ENCODE peak calls at places on chromosomes 11 and 22, in nine cellular contexts. X, Q, J, U, T, L, H, R and E are unnamed samples.

GRCh38 chr11:67631427-67631826 is 1.7 kb upstream of the NUDT8 start:
- DNase-seq in X (no peak), Q (no peak), J (no peak), U (no peak), T (no peak), L (peak; percentile 29), H (peak; percentile 51), R (no peak), E (peak; percentile 73)

GRCh38 chr22:47072642-47072967 is 310.2 kb downstream of the TBC1D22A start:
- DNase-seq in X (no peak), Q (no peak), J (no peak), U (no peak), T (no peak), L (no peak), H (peak; percentile 37), R (no peak), E (peak; percentile 33)

GRCh38 chr11:116096596-116096995 is 592.4 kb upstream of the CADM1 start:
- DNase-seq in X (no peak), Q (no peak), J (no peak), U (no peak), T (no peak), L (no peak), H (no peak), R (peak; percentile 6), E (no peak)

GRCh38 chr22:27080191-27080590 is 422.8 kb downstream of the MIAT start:
- DNase-seq in X (no peak), Q (no peak), J (no peak), U (no peak), T (no peak), L (no peak), H (no peak), R (no peak), E (no peak)

GRCh38 chr11:19553683-19554333 is 158.8 kb upstream of the NAV2 start:
- DNase-seq in X (peak; percentile 88), Q (peak; percentile 62), J (peak; percentile 57), U (peak; percentile 49), T (peak; percentile 89), L (peak; percentile 85), H (peak; percentile 81), R (peak; percentile 92), E (peak; percentile 82)

GRCh38 chr11:102341844-102342318 is 5.1 kb upstream of the BIRC2 start:
- DNase-seq in X (peak; percentile 90), Q (peak; percentile 87), J (peak; percentile 68), U (peak; percentile 78), T (peak; percentile 77), L (peak; percentile 74), H (peak; percentile 87), R (peak; percentile 92), E (peak; percentile 78)

GRCh38 chr11:88596786-88597185 is 259.2 kb upstream of the CTSC start:
- DNase-seq in X (no peak), Q (no peak), J (no peak), U (no peak), T (no peak), L (no peak), H (no peak), R (no peak), E (no peak)

GRCh38 chr11:71118671-71119250 is 133.6 kb downstream of the SHANK2 start:
- DNase-seq in X (no peak), Q (no peak), J (no peak), U (no peak), T (no peak), L (no peak), H (no peak), R (no peak), E (no peak)

DNA sequence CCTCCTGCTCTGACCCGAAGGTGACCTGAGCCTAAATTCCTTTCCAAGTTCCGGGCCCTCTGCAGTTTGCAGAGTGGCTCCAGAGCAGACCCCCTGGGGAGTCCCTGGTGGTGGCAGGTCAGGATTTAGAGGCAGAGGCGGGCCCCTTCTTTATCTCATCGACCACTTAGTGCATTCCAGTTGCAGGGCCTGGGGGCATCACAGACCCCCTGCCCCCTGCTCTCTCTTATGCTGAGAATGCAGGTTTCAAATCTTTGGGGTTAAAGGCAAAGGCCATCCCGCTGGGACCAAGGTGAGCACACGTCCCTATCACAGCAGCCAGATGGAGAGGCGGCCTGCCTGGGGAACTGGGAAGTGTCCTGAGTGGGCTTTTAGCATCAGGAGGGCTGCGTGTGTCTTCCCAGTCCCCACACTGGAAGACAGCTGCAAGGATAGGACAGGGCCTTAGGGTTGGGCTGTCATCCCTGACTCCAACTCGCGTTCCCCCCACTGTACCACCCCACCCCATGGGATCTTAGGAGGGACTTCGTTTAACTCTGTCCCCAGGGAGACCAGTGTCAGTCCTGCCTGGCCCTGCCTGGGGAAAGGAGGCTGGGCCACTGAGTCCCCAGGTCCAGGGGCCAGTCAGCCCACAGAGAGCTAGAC is 11.3 kb downstream of the DERL3 start:
- DNase-seq in X (no peak), Q (no peak), J (no peak), U (no peak), T (no peak), L (no peak), H (peak; percentile 35), R (no peak), E (no peak)
- H3K4me1 ChIP-seq in X (peaks cover 26% of the 10 kb centered on the region), Q (peaks cover 12% of the 10 kb centered on the region), J (no peaks in the 10 kb centered on the region), U (peaks cover 24% of the 10 kb centered on the region), T (no peaks in the 10 kb centered on the region), L (peaks cover 46% of the 10 kb centered on the region), H (no peaks in the 10 kb centered on the region), R (peaks cover 9% of the 10 kb centered on the region), E (no peaks in the 10 kb centered on the region)

GRCh38 chr22:23144926-23145906 is at the start of gene RAB36:
- DNase-seq in X (peak; percentile 100), Q (peak; percentile 98), J (peak; percentile 90), U (peak; percentile 98), T (peak; percentile 96), L (peak; percentile 97), H (peak; percentile 94), R (peak; percentile 100), E (peak; percentile 98)
- TF ChIP-seq POLR2A in X (no peak), Q (peak; percentile 65), J (peak; percentile 48), U (peak; percentile 38), T (no peak), L (no peak), H (no peak), R (no peak), E (peak; percentile 30)

GRCh38 chr22:30086496-30086895 is 6.2 kb downstream of the HORMAD2 start:
- DNase-seq in X (no peak), Q (no peak), J (no peak), U (no peak), T (no peak), L (no peak), H (no peak), R (no peak), E (no peak)

GRCh38 chr22:30092686-30093085 is 12.4 kb downstream of the HORMAD2 start:
- DNase-seq in X (no peak), Q (no peak), J (no peak), U (no peak), T (no peak), L (no peak), H (no peak), R (no peak), E (no peak)

GRCh38 chr22:30089655-30089974 is 9.4 kb downstream of the HORMAD2 start:
- DNase-seq in X (no peak), Q (no peak), J (no peak), U (no peak), T (no peak), L (no peak), H (no peak), R (no peak), E (no peak)

GRCh38 chr22:30087611-30088010 is 7.3 kb downstream of the HORMAD2 start:
- DNase-seq in X (no peak), Q (no peak), J (no peak), U (no peak), T (no peak), L (no peak), H (no peak), R (no peak), E (no peak)

GRCh38 chr22:30088468-30088867 is 8.2 kb downstream of the HORMAD2 start:
- DNase-seq in X (no peak), Q (no peak), J (no peak), U (no peak), T (no peak), L (no peak), H (no peak), R (no peak), E (no peak)
- H3K4me3 ChIP-seq in X (no peak overlapping the region), Q (no peak overlapping the region), J (no peak overlapping the region), U (no peak overlapping the region), T (no peak overlapping the region), L (no peak overlapping the region), H (no peak overlapping the region), R (no peak overlapping the region), E (no peak overlapping the region)

DNA sequence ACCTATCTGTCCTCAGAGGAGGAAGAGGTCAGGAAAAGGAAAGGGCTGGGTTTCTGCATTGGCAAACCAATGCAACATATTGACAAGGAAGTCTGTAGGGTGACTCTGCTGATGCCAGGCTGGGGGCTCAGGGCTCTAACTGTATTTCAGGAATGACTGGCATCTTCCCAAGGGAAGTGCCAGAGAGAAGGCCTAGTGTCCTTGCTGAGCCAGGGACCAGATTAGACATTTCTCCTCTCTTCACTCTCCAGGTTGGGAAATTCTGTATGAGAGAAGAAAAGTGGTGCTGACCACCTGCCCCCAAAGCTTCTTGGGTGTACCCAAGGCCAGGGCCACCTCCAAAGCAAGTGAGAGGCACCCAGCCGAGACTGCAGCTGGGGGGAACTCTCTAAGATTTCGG is 27.2 kb downstream of the GRIK4 start:
- DNase-seq in X (no peak), Q (no peak), J (no peak), U (no peak), T (no peak), L (no peak), H (no peak), R (no peak), E (no peak)
- H3K4me1 ChIP-seq in X (no peaks in the 10 kb centered on the region), Q (peaks cover 3% of the 10 kb centered on the region), J (no peaks in the 10 kb centered on the region), U (peaks cover 25% of the 10 kb centered on the region), T (no peaks in the 10 kb centered on the region), L (no peaks in the 10 kb centered on the region), H (no peaks in the 10 kb centered on the region), R (no peaks in the 10 kb centered on the region), E (no peaks in the 10 kb centered on the region)

GRCh38 chr22:35399678-35400334 is at the start of gene MCM5:
- DNase-seq in X (peak; percentile 99), Q (peak; percentile 96), J (peak; percentile 94), U (peak; percentile 94), T (peak; percentile 97), L (peak; percentile 98), H (peak; percentile 98), R (peak; percentile 99), E (peak; percentile 97)
- TF ChIP-seq POLR2A in X (no peak), Q (peak; percentile 68), J (no peak), U (peak; percentile 53), T (no peak), L (no peak), H (no peak), R (no peak), E (no peak)

GRCh38 chr11:76152086-76152658 is 54.1 kb downstream of the WNT11 start:
- DNase-seq in X (peak; percentile 93), Q (peak; percentile 65), J (peak; percentile 93), U (peak; percentile 70), T (peak; percentile 90), L (peak; percentile 93), H (peak; percentile 88), R (peak; percentile 95), E (peak; percentile 86)
- H3K4me3 ChIP-seq in X (peak overlapping the region; percentile 40), Q (no peak overlapping the region), J (no peak overlapping the region), U (peak overlapping the region; percentile 28), T (peak overlapping the region; percentile 41), L (peak overlapping the region; percentile 35), H (peak overlapping the region; percentile 9), R (peak overlapping the region; percentile 54), E (peak overlapping the region; percentile 7)